ENCODE peak calls at places on chromosomes 11 and 22, in seven cellular contexts. H, D, Z, B, I, Y and M are unnamed samples.

GRCh38 chr11:19101803-19102520 is 15.0 kb upstream of the ZDHHC13 start:
- DNase-seq in H (no peak), D (no peak), Z (no peak), B (no peak), I (no peak), Y (peak), M (no peak)

GRCh38 chr11:44785856-44786606 is 59.3 kb downstream of the TSPAN18 start:
- DNase-seq in H (no peak), D (no peak), Z (no peak), B (no peak), I (no peak), Y (no peak), M (peak)

GRCh38 chr11:117959438-117960149 is 26.6 kb upstream of the IL10RA start:
- DNase-seq in H (no peak), D (no peak), Z (no peak), B (no peak), I (no peak), Y (no peak), M (no peak)

GRCh38 chr22:33577862-33578411 is 342.3 kb downstream of the LARGE1 start:
- DNase-seq in H (no peak), D (no peak), Z (no peak), B (no peak), I (no peak), Y (peak), M (no peak)

GRCh38 chr11:62054484-62055121 is 69.2 kb upstream of the INCENP start:
- DNase-seq in H (no peak), D (no peak), Z (no peak), B (no peak), I (no peak), Y (peak), M (no peak)

GRCh38 chr11:95641506-95641905 is 148.1 kb downstream of the FAM76B start:
- DNase-seq in H (peak), D (no peak), Z (peak), B (peak), I (no peak), Y (no peak), M (no peak)

GRCh38 chr22:27491888-27492287 is 309.7 kb downstream of the MN1 start:
- DNase-seq in H (no peak), D (no peak), Z (no peak), B (no peak), I (no peak), Y (no peak), M (no peak)

GRCh38 chr11:15743244-15743629 is 613.1 kb downstream of the SOX6 start:
- DNase-seq in H (no peak), D (no peak), Z (no peak), B (no peak), I (no peak), Y (no peak), M (no peak)

GRCh38 chr22:46081831-46082210 is 68.5 kb upstream of the PPARA start:
- DNase-seq in H (no peak), D (no peak), Z (no peak), B (no peak), I (peak), Y (no peak), M (no peak)

GRCh38 chr22:41565403-41566054 is 4.7 kb downstream of the CSDC2 start:
- DNase-seq in H (no peak), D (peak), Z (no peak), B (no peak), I (no peak), Y (no peak), M (no peak)

GRCh38 chr11:131217313-131218297 is 152.8 kb upstream of the NTM start:
- DNase-seq in H (no peak), D (no peak), Z (no peak), B (no peak), I (no peak), Y (peak), M (no peak)

GRCh38 chr11:70572974-70573260 is 174.6 kb downstream of the CTTN start:
- DNase-seq in H (no peak), D (no peak), Z (no peak), B (no peak), I (peak), Y (no peak), M (no peak)

GRCh38 chr22:45290410-45290936 is 5.7 kb downstream of the UPK3A start:
- DNase-seq in H (no peak), D (no peak), Z (no peak), B (no peak), I (peak), Y (no peak), M (peak)

GRCh38 chr11:87083029-87083428 is 45.3 kb downstream of the TMEM135 start:
- DNase-seq in H (no peak), D (no peak), Z (no peak), B (no peak), I (no peak), Y (no peak), M (peak)